ENCODE peak calls at places on chromosomes 12 and 14, in ten cellular contexts. R is sigmoid colon, J is stomach, X is Panc1, F is breast epithelium, T is esophagus muscularis mucosa, U is K562, S is transverse colon, N is HCT116, G is SK-N-SH. Q is an unnamed sample. For H3K4me1, the result is how much of the 10 kb centered on the place peaks cover.

GRCh38 chr12:120142231-120142877 is 25.8 kb upstream of the RAB35 start:
- DNase-seq in J (peak), T (no peak), N (no peak), S (no peak), R (no peak), F (no peak), G (no peak), U (no peak), X (no peak), Q (no peak)

GRCh38 chr12:121568971-121569808 is 11.6 kb downstream of the KDM2B start:
- DNase-seq in U (no peak), S (peak), G (no peak), J (no peak), R (peak), F (no peak), X (no peak), N (no peak), T (no peak), Q (no peak)

GRCh38 chr12:85550924-85551323 is 270.9 kb downstream of the ALX1 start:
- DNase-seq in F (no peak), U (no peak), S (no peak), X (no peak), G (no peak), J (no peak), R (no peak), N (no peak), T (no peak), Q (no peak)

GRCh38 chr14:73662439-73663056 is 17.8 kb downstream of the DNAL1 start:
- DNase-seq in N (peak), J (no peak), R (no peak), U (peak), X (peak), T (no peak), G (peak), S (no peak), F (no peak), Q (no peak)

GRCh38 chr12:123934829-123935228 is 37.8 kb downstream of the CCDC92 start:
- DNase-seq in J (no peak), R (no peak), N (no peak), G (no peak), T (no peak), F (no peak), S (no peak), U (peak), X (no peak), Q (no peak)

GRCh38 chr12:89980236-89980635 is 271.6 kb upstream of the ATP2B1 start:
- DNase-seq in F (no peak), S (no peak), J (no peak), T (no peak), N (no peak), R (no peak), G (no peak), U (no peak), X (no peak), Q (peak)

GRCh38 chr12:11134300-11134699 is at the start of gene TAS2R30:
- DNase-seq in R (no peak), X (no peak), F (no peak), N (no peak), S (no peak), G (no peak), T (no peak), U (no peak), J (no peak), Q (no peak)

GRCh38 chr14:76546426-76547221 is 170.7 kb downstream of the ESRRB start:
- DNase-seq in S (no peak), G (peak), T (no peak), N (peak), F (no peak), J (no peak), U (peak), X (peak), R (no peak), Q (no peak)

GRCh38 chr12:45582536-45582935 is 147.0 kb upstream of the ARID2 start:
- DNase-seq in F (no peak), T (no peak), R (no peak), J (no peak), N (no peak), G (no peak), U (no peak), S (no peak), X (no peak), Q (no peak)

GRCh38 chr14:97546491-97546890 is 749.3 kb downstream of the VRK1 start:
- DNase-seq in X (no peak), T (no peak), N (no peak), R (no peak), S (no peak), J (no peak), F (no peak), G (no peak), U (no peak), Q (peak)

GRCh38 chr12:57451233-57451778 is 3.8 kb upstream of the INHBE start:
- DNase-seq in G (no peak), T (no peak), J (no peak), X (no peak), F (no peak), S (no peak), U (no peak), N (no peak), R (no peak), Q (no peak)

GRCh38 chr12:90216815-90217214 is 508.2 kb upstream of the ATP2B1 start:
- DNase-seq in F (no peak), J (no peak), T (no peak), S (no peak), G (no peak), U (no peak), R (no peak), X (no peak), N (no peak), Q (no peak)

GRCh38 chr12:120744922-120745493 is 19.4 kb downstream of the ACADS start:
- DNase-seq in S (no peak), U (no peak), R (no peak), T (no peak), X (no peak), N (no peak), J (no peak), F (no peak), G (no peak), Q (peak)

GRCh38 chr12:102539651-102540553 is 59.5 kb upstream of the IGF1 start:
- DNase-seq in S (no peak), N (no peak), X (no peak), G (no peak), T (no peak), F (no peak), R (no peak), J (no peak), U (no peak), Q (no peak)

GRCh38 chr12:101051901-101052550 is 158.0 kb downstream of the SLC5A8 start:
- DNase-seq in R (no peak), T (no peak), X (no peak), N (peak), G (peak), F (no peak), U (no peak), S (peak), J (no peak), Q (no peak)

DNA sequence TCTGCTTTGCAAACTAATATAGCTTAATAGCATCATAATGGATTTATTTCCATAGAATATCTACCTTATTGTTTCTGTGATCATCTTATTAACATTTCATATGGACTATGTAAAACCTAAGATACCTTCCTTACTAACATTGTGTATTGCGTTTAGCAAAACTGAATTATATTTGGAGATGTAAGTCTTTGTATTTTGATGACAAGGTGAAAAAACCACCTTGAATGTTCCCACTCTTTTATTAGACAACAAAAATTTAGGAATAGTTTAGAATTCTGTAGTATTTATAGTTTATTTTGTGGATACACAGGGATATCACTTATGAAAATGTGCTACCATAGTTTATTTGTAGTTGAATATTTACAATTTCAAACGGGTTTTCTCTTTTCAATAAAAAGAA is 32.0 kb downstream of the RASSF8 start:
- DNase-seq in F (no peak), S (no peak), G (no peak), J (no peak), T (no peak), R (no peak), U (no peak), N (no peak), X (no peak), Q (no peak)
- H3K4me1 ChIP-seq in F (under half), S (under half), G (under half), J (under half), T (half or more), R (half or more), U (under half), N (under half), X (under half), Q (under half)

GRCh38 chr12:7542813-7543212 is 39.2 kb upstream of the CD163 start:
- DNase-seq in X (no peak), S (no peak), N (no peak), G (no peak), R (no peak), F (no peak), T (no peak), U (no peak), J (no peak), Q (no peak)
- TF ChIP-seq POLR2AphosphoS5 in X (no peak), S (no peak), N (no peak), G (no peak), R (no peak), F (no peak), T (peak), U (no peak), J (no peak), Q (peak)

GRCh38 chr12:77120695-77121094 is 55.3 kb upstream of the E2F7 start:
- DNase-seq in U (no peak), J (no peak), T (no peak), G (no peak), F (no peak), N (no peak), S (no peak), R (no peak), X (no peak), Q (no peak)

GRCh38 chr12:77120156-77120555 is 54.8 kb upstream of the E2F7 start:
- DNase-seq in X (peak), J (no peak), U (no peak), N (peak), S (no peak), F (no peak), G (no peak), T (no peak), R (no peak), Q (no peak)

GRCh38 chr12:77116277-77116676 is 50.9 kb upstream of the E2F7 start:
- DNase-seq in G (no peak), S (no peak), U (no peak), R (no peak), T (no peak), J (no peak), F (no peak), X (no peak), N (no peak), Q (no peak)

GRCh38 chr12:77115471-77115870 is 50.1 kb upstream of the E2F7 start:
- DNase-seq in S (no peak), T (no peak), F (no peak), R (no peak), X (no peak), G (no peak), N (no peak), J (no peak), U (no peak), Q (no peak)

DNA sequence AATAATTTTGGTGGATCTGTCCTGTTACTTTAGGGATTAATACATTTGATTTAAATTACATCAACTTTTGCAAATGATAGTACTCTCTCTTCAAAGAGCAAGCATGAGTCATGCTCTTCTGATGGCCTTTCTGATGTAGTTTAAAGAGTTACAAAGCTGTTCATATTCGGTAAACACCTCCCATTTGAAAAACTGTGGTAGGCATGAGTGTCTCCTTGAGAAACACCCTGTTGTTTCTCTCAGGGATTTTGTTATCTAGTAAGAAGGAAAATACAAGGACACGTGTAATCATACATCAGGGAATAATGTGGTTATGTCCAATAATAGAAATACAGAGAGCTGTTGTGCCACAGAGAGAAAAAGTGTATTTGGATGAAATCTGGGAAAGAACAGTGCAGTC is 53.3 kb upstream of the E2F7 start:
- DNase-seq in N (no peak), U (no peak), J (no peak), S (no peak), R (no peak), G (no peak), T (no peak), X (no peak), F (no peak), Q (no peak)
- H3K4me1 ChIP-seq in N (under half), U (under half), J (under half), S (under half), R (under half), G (under half), T (under half), X (under half), F (under half), Q (under half)

DNA sequence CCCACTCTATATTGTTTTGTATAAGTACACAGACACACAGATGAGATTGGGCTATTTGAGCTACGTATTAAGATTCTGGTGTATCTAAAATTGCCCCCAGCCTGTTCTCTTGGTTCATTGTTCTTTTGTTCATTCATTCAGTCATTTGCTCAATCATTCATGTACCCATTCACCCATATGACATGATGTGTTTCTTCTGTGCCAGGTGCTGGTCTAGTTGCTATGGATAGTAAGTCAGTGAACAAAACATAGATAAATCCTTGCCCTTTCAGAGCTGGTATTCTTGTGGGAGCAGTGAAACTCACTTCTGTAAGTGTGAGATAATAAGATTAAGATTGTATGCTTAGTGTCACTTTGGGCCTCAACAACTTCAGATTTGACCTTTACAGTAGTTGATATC is 191.3 kb downstream of the TMTC2 start:
- DNase-seq in X (no peak), J (no peak), T (no peak), G (no peak), S (no peak), U (no peak), F (no peak), N (no peak), R (no peak), Q (no peak)
- TF ChIP-seq POLR2AphosphoS5 in X (no peak), J (no peak), T (no peak), G (no peak), S (no peak), U (no peak), F (no peak), N (no peak), R (no peak), Q (no peak)

GRCh38 chr14:30193791-30194407 is 266.3 kb upstream of the PRKD1 start:
- DNase-seq in U (no peak), T (no peak), X (no peak), G (no peak), F (no peak), S (no peak), N (no peak), R (no peak), J (no peak), Q (no peak)
- H3K4me1 ChIP-seq in U (under half), T (under half), X (under half), G (under half), F (under half), S (under half), N (under half), R (under half), J (under half), Q (under half)

Q was measured in upper lobe of left lung.